ENCODE peak calls at places on chromosomes 11 and 22, in seven cellular contexts. H, A, O, F, R, G and K are unnamed samples.

GRCh38 chr11:77191823-77192495 is 63.9 kb downstream of the MYO7A start:
- DNase-seq in H (peak), A (no peak), O (peak), F (peak), R (peak), G (peak), K (peak)

GRCh38 chr22:45125198-45125597 is 38.5 kb upstream of the NUP50 start:
- DNase-seq in H (peak), A (no peak), O (no peak), F (peak), R (no peak), G (no peak), K (no peak)

GRCh38 chr22:49934144-49934890 is 15.9 kb downstream of the CRELD2 start:
- DNase-seq in H (no peak), A (no peak), O (peak), F (peak), R (peak), G (peak), K (no peak)

GRCh38 chr11:93187290-93187689 is 10.5 kb downstream of the SLC36A4 start:
- DNase-seq in H (no peak), A (no peak), O (no peak), F (no peak), R (no peak), G (no peak), K (no peak)

GRCh38 chr11:119641991-119642745 is 86.8 kb downstream of the NECTIN1 start:
- DNase-seq in H (peak), A (no peak), O (no peak), F (no peak), R (no peak), G (no peak), K (peak)

GRCh38 chr11:106400949-106401545 is 323.6 kb downstream of the AASDHPPT start:
- DNase-seq in H (no peak), A (no peak), O (no peak), F (peak), R (no peak), G (no peak), K (no peak)

GRCh38 chr22:30970356-30970746 is 1.3 kb downstream of the TUG1 start:
- DNase-seq in H (peak), A (no peak), O (no peak), F (no peak), R (no peak), G (no peak), K (no peak)

GRCh38 chr22:20243545-20244249 is 24.4 kb downstream of the RTN4R start:
- DNase-seq in H (peak), A (no peak), O (peak), F (peak), R (no peak), G (peak), K (peak)

GRCh38 chr11:84906995-84907394 is 720.1 kb downstream of the DLG2 start:
- DNase-seq in H (no peak), A (no peak), O (no peak), F (peak), R (no peak), G (no peak), K (no peak)

GRCh38 chr11:18027475-18027874 is 14.6 kb upstream of the SERGEF start:
- DNase-seq in H (no peak), A (no peak), O (no peak), F (no peak), R (no peak), G (no peak), K (no peak)

GRCh38 chr11:10386361-10386760 is 68.7 kb upstream of the AMPD3 start:
- DNase-seq in H (no peak), A (no peak), O (no peak), F (no peak), R (no peak), G (no peak), K (no peak)

GRCh38 chr22:45587638-45588481 is 83.8 kb upstream of the ATXN10 start:
- DNase-seq in H (peak), A (no peak), O (no peak), F (peak), R (no peak), G (peak), K (peak)

GRCh38 chr11:10139656-10140055 is 154.4 kb downstream of the SBF2 start:
- DNase-seq in H (peak), A (no peak), O (no peak), F (peak), R (no peak), G (no peak), K (peak)

GRCh38 chr11:75450826-75451783 is 18.1 kb upstream of the KLHL35 start:
- DNase-seq in H (peak), A (no peak), O (no peak), F (no peak), R (no peak), G (no peak), K (no peak)

GRCh38 chr11:35276396-35276795 is 137.4 kb downstream of the CD44 start:
- DNase-seq in H (no peak), A (no peak), O (no peak), F (no peak), R (no peak), G (no peak), K (peak)

GRCh38 chr22:19879996-19880785 is 25.5 kb upstream of the GNB1L start:
- DNase-seq in H (peak), A (no peak), O (no peak), F (no peak), R (peak), G (peak), K (no peak)

GRCh38 chr11:11584446-11584810 is 37.4 kb downstream of the GALNT18 start:
- DNase-seq in H (peak), A (no peak), O (no peak), F (peak), R (no peak), G (no peak), K (peak)

GRCh38 chr22:24175160-24175808 is 6.0 kb upstream of the SUSD2 start:
- DNase-seq in H (peak), A (peak), O (peak), F (peak), R (peak), G (peak), K (peak)

GRCh38 chr22:47274196-47274595 is 511.7 kb downstream of the TBC1D22A start:
- DNase-seq in H (no peak), A (no peak), O (no peak), F (no peak), R (no peak), G (no peak), K (no peak)

GRCh38 chr22:49930128-49930527 is 11.7 kb downstream of the CRELD2 start:
- DNase-seq in H (no peak), A (no peak), O (no peak), F (no peak), R (no peak), G (no peak), K (no peak)

GRCh38 chr11:19988598-19988997 is 171.7 kb downstream of the DBX1 start:
- DNase-seq in H (peak), A (peak), O (no peak), F (peak), R (no peak), G (peak), K (no peak)

GRCh38 chr11:102513869-102514268 is 16.7 kb downstream of the MMP7 start:
- DNase-seq in H (no peak), A (no peak), O (peak), F (no peak), R (peak), G (no peak), K (no peak)

GRCh38 chr11:126284829-126285228 is 1.9 kb downstream of the TIRAP start:
- DNase-seq in H (peak), A (peak), O (peak), F (peak), R (no peak), G (no peak), K (peak)

GRCh38 chr11:78256962-78257361 is 68.2 kb downstream of the USP35 start:
- DNase-seq in H (no peak), A (peak), O (peak), F (peak), R (peak), G (peak), K (no peak)

GRCh38 chr11:23961503-23962338 is 535.1 kb upstream of the LUZP2 start:
- DNase-seq in H (no peak), A (no peak), O (no peak), F (no peak), R (no peak), G (peak), K (no peak)

GRCh38 chr11:116500833-116501622 is 271.8 kb downstream of the BUD13 start:
- DNase-seq in H (no peak), A (no peak), O (no peak), F (no peak), R (no peak), G (no peak), K (no peak)

GRCh38 chr22:32996702-32997101 is 61.5 kb downstream of the SYN3 start:
- DNase-seq in H (no peak), A (peak), O (no peak), F (no peak), R (no peak), G (peak), K (peak)

GRCh38 chr11:113894421-113894996 is 10.1 kb upstream of the HTR3B start:
- DNase-seq in H (peak), A (no peak), O (no peak), F (no peak), R (no peak), G (no peak), K (no peak)

GRCh38 chr22:30386960-30387848 is at the start of gene RNF215:
- DNase-seq in H (peak), A (no peak), O (peak), F (peak), R (peak), G (peak), K (peak)

GRCh38 chr11:97754976-97755375 is 1265.8 kb upstream of the CNTN5 start:
- DNase-seq in H (no peak), A (no peak), O (no peak), F (no peak), R (no peak), G (no peak), K (no peak)

GRCh38 chr22:41524809-41525449 is 19.3 kb downstream of the POLR3H start:
- DNase-seq in H (peak), A (no peak), O (peak), F (no peak), R (no peak), G (peak), K (no peak)

GRCh38 chr11:111733655-111734088 is 32.5 kb downstream of the PPP2R1B start:
- DNase-seq in H (peak), A (no peak), O (no peak), F (peak), R (no peak), G (peak), K (no peak)

GRCh38 chr11:120226242-120226641 is 13.7 kb upstream of the POU2F3 start:
- DNase-seq in H (no peak), A (no peak), O (no peak), F (no peak), R (no peak), G (peak), K (no peak)

DNA sequence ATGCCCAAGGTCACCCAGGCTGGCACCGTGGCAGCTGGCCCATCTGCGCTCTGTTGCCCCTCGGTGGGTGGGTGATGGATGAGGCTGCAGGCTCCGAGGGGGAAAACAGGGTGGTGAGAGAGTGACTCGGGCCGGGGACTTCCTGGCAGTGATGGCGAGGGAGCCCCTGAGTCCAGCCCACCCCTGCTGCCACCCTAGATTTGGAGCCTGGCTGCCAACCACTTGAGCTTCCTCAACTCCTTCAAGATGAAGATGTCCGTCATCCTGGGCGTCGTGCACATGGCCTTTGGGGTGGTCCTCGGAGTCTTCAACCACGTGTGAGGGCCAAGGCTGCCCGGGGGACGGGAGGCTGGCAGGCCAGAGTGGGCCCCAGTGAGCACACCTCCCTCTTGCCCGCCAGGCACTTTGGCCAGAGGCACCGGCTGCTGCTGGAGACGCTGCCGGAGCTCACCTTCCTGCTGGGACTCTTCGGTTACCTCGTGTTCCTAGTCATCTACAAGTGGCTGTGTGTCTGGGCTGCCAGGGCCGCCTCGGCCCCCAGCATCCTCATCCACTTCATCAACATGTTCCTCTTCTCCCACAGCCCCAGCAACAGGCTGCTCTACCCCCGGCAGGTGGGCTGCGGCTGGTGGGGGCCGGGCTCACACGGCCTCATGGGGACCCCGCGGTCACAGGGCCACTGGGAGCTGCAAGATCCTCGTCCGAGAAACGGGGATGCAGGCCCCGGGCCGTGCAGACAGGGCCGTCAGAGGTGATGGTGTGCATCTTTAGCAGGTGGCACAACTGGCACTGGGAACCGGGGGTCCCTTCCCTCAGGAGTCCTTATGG is 10.1 kb downstream of the TCIRG1 start:
- DNase-seq in H (peak), A (no peak), O (no peak), F (no peak), R (no peak), G (no peak), K (no peak)
- TF ChIP-seq CTCF in H (no peak), A (no peak), O (no peak), F (no peak), R (no peak), G (no peak), K (no peak)

GRCh38 chr11:101441747-101442146 is 142.1 kb downstream of the TRPC6 start:
- DNase-seq in H (peak), A (peak), O (no peak), F (no peak), R (no peak), G (no peak), K (no peak)
- H3K27ac ChIP-seq in H (peak), A (peak), O (no peak), F (peak), R (no peak), G (peak), K (no peak)

DNA sequence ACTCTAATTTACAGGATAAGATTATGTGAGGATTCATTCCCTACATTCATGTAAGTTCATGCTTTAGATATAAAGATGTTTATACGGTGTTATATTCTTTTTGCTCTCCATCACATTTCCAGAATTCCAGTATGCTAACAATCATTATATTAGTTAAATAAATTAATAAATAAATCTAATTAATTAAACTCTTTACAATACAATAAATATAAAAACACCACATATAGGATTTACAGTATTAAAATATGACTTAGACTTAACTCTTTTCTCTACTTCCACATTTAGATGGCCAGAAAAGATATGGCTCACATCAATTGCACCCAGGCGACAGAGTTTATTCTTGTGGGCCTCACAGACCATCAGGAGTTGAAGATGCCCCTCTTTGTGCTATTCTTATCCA is at the start of gene OR8U1:
- DNase-seq in H (no peak), A (no peak), O (no peak), F (no peak), R (no peak), G (no peak), K (no peak)
- TF ChIP-seq CTCF in H (no peak), A (no peak), O (no peak), F (no peak), R (no peak), G (no peak), K (no peak)

DNA sequence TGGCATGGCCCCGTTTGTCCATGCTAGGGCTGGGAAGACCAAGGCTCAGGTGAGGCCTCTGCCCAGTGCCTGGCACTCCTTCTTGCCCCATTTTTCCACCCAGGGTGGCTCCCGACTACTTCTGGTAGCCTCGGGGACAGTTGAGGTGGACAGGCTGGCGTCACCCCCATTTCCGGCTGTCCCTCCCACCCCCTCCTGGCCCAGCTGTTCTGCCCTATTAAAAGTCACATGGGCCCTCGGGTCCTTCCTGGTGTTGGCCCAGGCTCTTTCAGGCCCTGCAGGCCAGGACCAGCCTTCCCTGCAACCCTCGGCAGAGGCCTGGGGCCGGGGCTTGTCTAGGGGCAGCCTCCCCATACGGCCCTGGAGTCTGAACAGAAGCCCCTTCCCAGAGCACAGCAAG is 9.5 kb downstream of the CD81 start:
- DNase-seq in H (no peak), A (no peak), O (no peak), F (no peak), R (no peak), G (peak), K (no peak)
- H3K27ac ChIP-seq in H (peak), A (peak), O (no peak), F (no peak), R (peak), G (peak), K (peak)

DNA sequence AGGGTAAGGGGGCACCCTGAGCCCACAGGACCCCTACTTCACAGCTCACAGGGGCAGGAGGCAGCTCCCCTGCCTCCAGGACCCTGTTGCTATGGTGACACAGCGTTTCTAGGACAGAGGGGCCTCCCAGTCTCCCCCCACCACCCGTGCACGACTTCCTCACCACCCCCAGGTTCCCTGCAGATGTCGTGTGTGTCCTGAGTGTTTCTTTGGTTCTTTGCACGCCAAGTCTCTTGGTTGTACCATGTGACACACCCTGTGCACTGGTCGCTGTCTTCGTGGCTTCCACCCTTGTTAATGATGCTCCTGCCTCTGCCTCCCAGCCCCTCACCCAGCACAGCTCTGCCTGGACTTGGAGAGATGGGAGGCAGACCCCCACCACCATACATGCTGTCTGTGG is 24.6 kb upstream of the RAB1B start:
- DNase-seq in H (peak), A (no peak), O (no peak), F (no peak), R (no peak), G (no peak), K (no peak)
- TF ChIP-seq CTCF in H (no peak), A (no peak), O (no peak), F (no peak), R (no peak), G (no peak), K (no peak)

DNA sequence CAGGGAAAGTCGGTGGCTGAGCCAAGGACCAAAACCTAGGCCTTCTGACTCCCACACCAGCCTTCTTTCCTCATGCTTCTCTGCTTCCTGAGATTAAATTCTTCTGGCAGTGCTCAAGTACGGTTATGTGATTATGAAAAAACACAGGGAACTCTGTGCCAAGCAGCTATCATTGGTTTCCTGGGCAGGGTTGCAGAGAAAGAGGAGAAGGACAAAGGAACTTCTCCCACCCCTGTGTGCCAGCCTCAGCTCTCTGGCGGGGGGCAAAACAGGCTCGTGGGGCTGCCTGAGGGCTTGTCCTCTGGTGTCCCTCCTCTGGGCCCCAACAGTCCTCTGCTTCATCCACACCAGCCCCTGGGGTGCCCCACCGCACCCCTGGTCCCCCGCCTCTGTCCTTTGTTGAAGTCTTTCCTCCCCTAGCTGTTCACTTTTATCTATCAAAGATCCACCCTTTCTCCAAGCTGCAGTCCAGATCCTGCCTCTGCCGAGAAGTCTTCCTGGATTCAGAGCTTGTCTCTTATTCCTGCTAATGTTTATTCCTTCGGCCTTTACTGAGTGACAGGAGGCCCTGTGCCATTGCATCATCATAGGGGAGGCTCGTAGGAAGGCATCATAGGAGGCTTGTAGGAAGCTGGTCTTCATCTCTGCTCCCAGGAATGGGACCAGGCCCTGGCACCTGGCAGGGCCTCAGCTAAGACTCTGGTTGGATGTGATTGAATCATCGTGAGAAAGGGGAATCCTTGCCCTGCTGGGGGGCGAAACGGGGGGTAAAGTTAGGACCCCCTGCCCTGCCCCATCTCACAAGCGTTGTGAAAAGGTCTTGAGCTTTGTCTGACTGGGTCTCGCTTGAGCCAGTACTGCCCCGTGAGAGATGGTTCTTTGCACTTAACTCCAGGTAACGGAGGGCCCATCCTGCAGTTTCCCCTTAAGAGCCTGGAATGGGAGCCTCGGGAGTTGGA is 11.5 kb upstream of the FTH1 start:
- DNase-seq in H (no peak), A (no peak), O (no peak), F (peak), R (peak), G (no peak), K (no peak)
- H3K27ac ChIP-seq in H (peak), A (peak), O (no peak), F (no peak), R (no peak), G (peak), K (peak)